ENCODE peak calls at places on chromosomes 4 and X, in four cellular contexts. S is GM12878, I is HepG2, O is H1. Y is an unnamed sample.
A peak's percentile ranks its signal among the peaks of the same experiment; 100 is the strongest.

GRCh38 chr4:153987291-153987690 is 198.4 kb upstream of the SFRP2 start:
- DNase-seq in S (no peak), I (no peak), O (no peak), Y (no peak)

GRCh38 chr4:122700178-122700725 is 32.3 kb upstream of the BBS12 start:
- DNase-seq in S (no peak), I (peak; percentile 12), O (no peak), Y (peak; percentile 92)

GRCh38 chr4:1855334-1856070 is 454 bp downstream of the LETM1 start:
- DNase-seq in S (no peak), I (no peak), O (no peak), Y (peak; percentile 70)

GRCh38 chrX:136656596-136656995 is 8.6 kb downstream of the CD40LG start:
- DNase-seq in S (no peak), I (no peak), O (no peak), Y (no peak)

GRCh38 chr4:25859429-25860148 is 3.2 kb downstream of the SEL1L3 start:
- DNase-seq in S (no peak), I (no peak), O (no peak), Y (no peak)

GRCh38 chr4:159445671-159446070 is 342.8 kb downstream of the RAPGEF2 start:
- DNase-seq in S (no peak), I (no peak), O (no peak), Y (no peak)

GRCh38 chrX:154013614-154014360 is 5.9 kb downstream of the IRAK1 start:
- DNase-seq in S (no peak), I (no peak), O (no peak), Y (peak; percentile 60)

GRCh38 chr4:105022811-105023667 is 123.6 kb upstream of the TET2 start:
- DNase-seq in S (no peak), I (no peak), O (no peak), Y (no peak)

GRCh38 chrX:151694661-151695582 is at the start of gene PRRG3:
- DNase-seq in S (no peak), I (no peak), O (no peak), Y (no peak)

GRCh38 chr4:25783943-25784342 is 78.8 kb downstream of the SEL1L3 start:
- DNase-seq in S (no peak), I (no peak), O (no peak), Y (no peak)

GRCh38 chr4:80179637-80180161 is 17.6 kb upstream of the PRDM8 start:
- DNase-seq in S (no peak), I (no peak), O (no peak), Y (peak; percentile 80)

GRCh38 chr4:186852964-186853391 is 129.3 kb upstream of the FAT1 start:
- DNase-seq in S (no peak), I (no peak), O (no peak), Y (no peak)

GRCh38 chr4:104487105-104487504 is 7.6 kb downstream of the CXXC4 start:
- DNase-seq in S (no peak), I (no peak), O (no peak), Y (no peak)

GRCh38 chr4:129682586-129682985 is 586.6 kb downstream of the C4orf33 start:
- DNase-seq in S (no peak), I (no peak), O (no peak), Y (no peak)

DNA sequence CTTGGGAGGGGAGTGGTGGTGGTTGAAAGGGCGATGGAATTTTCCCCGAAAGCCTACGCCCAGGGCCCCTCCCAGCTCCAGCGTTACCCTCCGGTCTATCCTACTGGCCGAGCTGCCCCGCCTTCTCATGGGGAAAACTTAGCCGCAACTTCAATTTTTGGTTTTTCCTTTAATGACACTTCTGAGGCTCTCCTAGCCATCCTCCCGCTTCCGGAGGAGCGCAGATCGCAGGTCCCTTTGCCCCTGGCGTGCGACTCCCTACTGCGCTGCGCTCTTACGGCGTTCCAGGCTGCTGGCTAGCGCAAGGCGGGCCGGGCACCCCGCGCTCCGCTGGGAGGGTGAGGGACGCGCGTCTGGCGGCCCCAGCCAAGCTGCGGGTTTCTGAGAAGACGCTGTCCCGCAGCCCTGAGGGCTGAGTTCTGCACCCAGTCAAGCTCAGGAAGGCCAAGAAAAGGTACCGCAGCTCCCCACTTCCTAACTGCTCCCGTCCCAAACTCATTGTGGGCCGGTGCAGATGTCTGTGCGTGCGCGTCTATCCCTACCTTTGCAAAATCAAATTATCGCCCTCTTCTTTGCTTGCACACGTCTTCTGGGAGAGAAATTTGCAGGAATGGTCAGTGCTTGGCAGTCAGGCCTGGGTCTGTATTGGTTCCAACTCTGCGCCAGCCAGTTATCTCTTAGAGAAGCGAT is 533 bp downstream of the IL15 start:
- DNase-seq in S (no peak), I (no peak), O (peak; percentile 3), Y (peak; percentile 5)
- TF ChIP-seq EZH2 in S (no peak), I (no peak), O (peak; percentile 64), Y (no peak)

GRCh38 chrX:9942086-9942485 is 25.1 kb upstream of the CLDN34 start:
- DNase-seq in S (peak; percentile 69), I (no peak), O (no peak), Y (no peak)
- TF ChIP-seq HDAC6 in S (no peak), I (no peak), O (no peak), Y (no peak)

DNA sequence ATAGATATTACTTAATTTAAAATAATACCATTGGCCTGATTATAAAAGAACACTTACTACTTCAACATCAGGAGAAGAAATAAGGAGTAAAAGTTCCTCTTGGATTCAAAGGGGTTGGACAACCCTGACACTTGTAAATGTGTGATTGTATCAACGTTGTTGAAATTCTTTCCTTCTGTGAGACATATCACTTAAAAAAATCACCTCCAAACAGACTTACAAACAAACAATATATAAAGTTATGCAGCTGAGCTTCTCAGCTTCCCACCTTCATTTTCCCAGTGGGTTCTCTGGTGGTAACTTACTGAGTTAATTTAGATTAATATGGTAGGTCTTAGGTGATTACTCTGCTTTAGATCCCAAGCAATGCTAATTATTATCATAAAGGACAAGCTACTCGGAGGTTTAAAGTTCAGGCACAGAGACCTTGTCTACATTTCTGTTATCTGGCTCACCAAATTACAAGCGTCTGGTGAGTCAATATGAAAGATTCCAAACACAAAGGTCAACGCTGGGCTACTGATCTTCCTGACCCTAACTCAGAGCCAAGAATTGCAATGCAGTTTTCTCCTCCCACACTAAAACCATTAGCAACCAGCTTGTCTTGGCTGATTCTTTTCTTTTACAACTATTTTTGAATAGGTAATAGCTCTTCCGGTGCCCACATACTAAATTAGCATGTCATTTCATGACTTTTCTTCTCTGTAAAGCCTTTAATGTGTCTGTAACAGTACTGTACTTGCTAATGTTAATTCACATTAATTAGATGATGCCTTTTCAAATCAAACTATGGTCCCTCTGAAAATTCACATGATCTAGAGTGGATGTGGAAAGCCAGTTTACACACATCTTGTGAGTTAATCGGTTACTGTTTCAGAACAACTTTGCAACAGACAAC is 157.6 kb downstream of the RASL11B start:
- DNase-seq in S (no peak), I (peak; percentile 94), O (no peak), Y (peak; percentile 69)
- TF ChIP-seq SIN3A in S (no peak), I (no peak), O (no peak), Y (no peak)

GRCh38 chr4:41215969-41216293 is 1.6 kb upstream of the APBB2 start:
- DNase-seq in S (no peak), I (no peak), O (no peak), Y (no peak)

GRCh38 chr4:41214158-41215146 is at the start of gene APBB2:
- DNase-seq in S (peak; percentile 49), I (peak; percentile 94), O (peak; percentile 95), Y (peak; percentile 86)

GRCh38 chr4:41215155-41215554 is 813 bp upstream of the APBB2 start:
- DNase-seq in S (no peak), I (no peak), O (no peak), Y (no peak)

GRCh38 chr4:41212221-41213203 is 1.8 kb downstream of the APBB2 start:
- DNase-seq in S (peak; percentile 70), I (peak; percentile 64), O (no peak), Y (no peak)

DNA sequence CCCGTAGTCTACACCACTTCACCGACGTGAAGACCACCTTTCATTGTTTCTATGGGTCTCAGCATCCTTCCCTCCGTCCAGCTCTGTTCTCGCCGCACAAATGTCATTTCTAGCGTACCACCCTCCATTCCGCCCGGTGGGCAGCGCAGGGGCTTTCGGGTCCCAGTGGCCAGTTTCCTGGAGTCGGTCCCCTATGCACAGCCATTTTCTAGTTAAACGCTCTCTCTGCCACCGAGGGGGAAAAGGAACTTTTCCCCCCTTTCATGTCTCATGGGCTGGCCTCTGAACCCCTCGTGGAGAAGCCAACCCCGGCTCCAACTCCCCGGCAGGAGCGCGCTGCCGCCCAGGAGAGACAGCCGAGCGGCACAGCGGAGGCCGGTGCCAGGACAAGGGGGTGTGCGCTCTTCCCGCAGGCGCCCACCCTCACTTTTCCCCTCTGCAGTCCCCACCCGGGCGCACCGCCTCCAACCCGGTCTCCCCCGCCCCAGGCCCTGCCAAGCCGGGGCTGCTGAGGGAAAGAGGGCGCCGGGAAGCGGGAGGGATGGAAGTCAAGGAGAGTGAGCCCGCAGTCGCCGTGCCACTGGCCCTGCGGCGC is 682 bp downstream of the APBB2 start:
- DNase-seq in S (no peak), I (no peak), O (no peak), Y (no peak)
- TF ChIP-seq EZH2 in S (no peak), I (no peak), O (no peak), Y (no peak)

Y was measured in K562.